ENCODE peak calls at places on chromosome 18, in five cellular contexts. K, N, R, O and V are unnamed samples.

GRCh38 chr18:6743988-6744387 is 14.5 kb downstream of the ARHGAP28 start:
- DNase-seq in K (no peak), N (no peak), R (no peak), O (no peak), V (no peak)

GRCh38 chr18:42187611-42188378 is 232.8 kb downstream of the PIK3C3 start:
- DNase-seq in K (no peak), N (no peak), R (no peak), O (no peak), V (no peak)

GRCh38 chr18:31657823-31658669 is 26.3 kb downstream of the B4GALT6 start:
- DNase-seq in K (no peak), N (no peak), R (no peak), O (no peak), V (no peak)

GRCh38 chr18:12234451-12235190 is 19.5 kb upstream of the CIDEA start:
- DNase-seq in K (no peak), N (no peak), R (no peak), O (no peak), V (no peak)

GRCh38 chr18:323253-323622 is 55.4 kb upstream of the THOC1 start:
- DNase-seq in K (no peak), N (no peak), R (no peak), O (peak), V (no peak)

GRCh38 chr18:10926565-10927194 is 222.7 kb downstream of the PIEZO2 start:
- DNase-seq in K (no peak), N (peak), R (no peak), O (peak), V (no peak)

GRCh38 chr18:74375999-74376398 is 60.4 kb downstream of the C18orf63 start:
- DNase-seq in K (no peak), N (no peak), R (no peak), O (no peak), V (no peak)

GRCh38 chr18:52995875-52996274 is 655.9 kb downstream of the DCC start:
- DNase-seq in K (no peak), N (no peak), R (no peak), O (no peak), V (no peak)

GRCh38 chr18:61993831-61994230 is 101.0 kb upstream of the RNF152 start:
- DNase-seq in K (no peak), N (no peak), R (no peak), O (peak), V (no peak)

GRCh38 chr18:31983020-31983419 is 35.6 kb upstream of the RNF125 start:
- DNase-seq in K (no peak), N (no peak), R (no peak), O (no peak), V (no peak)

GRCh38 chr18:76528477-76529432 is 33.7 kb upstream of the ZNF516 start:
- DNase-seq in K (peak), N (peak), R (peak), O (peak), V (no peak)

GRCh38 chr18:9876867-9877654 is 8.7 kb upstream of the TXNDC2 start:
- DNase-seq in K (peak), N (peak), R (no peak), O (peak), V (peak)

GRCh38 chr18:38406625-38407024 is 841.0 kb upstream of the CELF4 start:
- DNase-seq in K (no peak), N (no peak), R (no peak), O (no peak), V (no peak)

GRCh38 chr18:35444636-35445035 is 53.1 kb downstream of the INO80C start:
- DNase-seq in K (no peak), N (no peak), R (no peak), O (no peak), V (no peak)

GRCh38 chr18:31102020-31102684 is at the start of gene DSC2:
- DNase-seq in K (peak), N (no peak), R (no peak), O (no peak), V (no peak)

GRCh38 chr18:80191907-80192652 is 55.2 kb downstream of the PARD6G start:
- DNase-seq in K (no peak), N (no peak), R (no peak), O (no peak), V (no peak)

GRCh38 chr18:23266717-23267446 is 131.6 kb downstream of the CABLES1 start:
- DNase-seq in K (no peak), N (no peak), R (no peak), O (no peak), V (no peak)

GRCh38 chr18:43271593-43272432 is 5.5 kb downstream of the SYT4 start:
- DNase-seq in K (peak), N (peak), R (peak), O (peak), V (peak)

GRCh38 chr18:59900222-59901128 is 679 bp downstream of the PMAIP1 start:
- DNase-seq in K (peak), N (no peak), R (peak), O (peak), V (no peak)

GRCh38 chr18:58044370-58045264 is 591 bp downstream of the NEDD4L start:
- DNase-seq in K (peak), N (no peak), R (peak), O (peak), V (no peak)

GRCh38 chr18:3245185-3245564 is 2.4 kb upstream of the MYL12A start:
- DNase-seq in K (no peak), N (no peak), R (no peak), O (no peak), V (no peak)
- H3K4me3 ChIP-seq in K (no peak), N (no peak), R (peak), O (peak), V (no peak)

GRCh38 chr18:46425511-46425910 is 231.5 kb downstream of the LOXHD1 start:
- DNase-seq in K (no peak), N (no peak), R (no peak), O (no peak), V (no peak)
- H3K4me3 ChIP-seq in K (no peak), N (no peak), R (no peak), O (no peak), V (no peak)

GRCh38 chr18:44852216-44852615 is 171.5 kb downstream of the SETBP1 start:
- DNase-seq in K (no peak), N (no peak), R (no peak), O (no peak), V (no peak)
- H3K4me3 ChIP-seq in K (no peak), N (no peak), R (no peak), O (no peak), V (no peak)

DNA sequence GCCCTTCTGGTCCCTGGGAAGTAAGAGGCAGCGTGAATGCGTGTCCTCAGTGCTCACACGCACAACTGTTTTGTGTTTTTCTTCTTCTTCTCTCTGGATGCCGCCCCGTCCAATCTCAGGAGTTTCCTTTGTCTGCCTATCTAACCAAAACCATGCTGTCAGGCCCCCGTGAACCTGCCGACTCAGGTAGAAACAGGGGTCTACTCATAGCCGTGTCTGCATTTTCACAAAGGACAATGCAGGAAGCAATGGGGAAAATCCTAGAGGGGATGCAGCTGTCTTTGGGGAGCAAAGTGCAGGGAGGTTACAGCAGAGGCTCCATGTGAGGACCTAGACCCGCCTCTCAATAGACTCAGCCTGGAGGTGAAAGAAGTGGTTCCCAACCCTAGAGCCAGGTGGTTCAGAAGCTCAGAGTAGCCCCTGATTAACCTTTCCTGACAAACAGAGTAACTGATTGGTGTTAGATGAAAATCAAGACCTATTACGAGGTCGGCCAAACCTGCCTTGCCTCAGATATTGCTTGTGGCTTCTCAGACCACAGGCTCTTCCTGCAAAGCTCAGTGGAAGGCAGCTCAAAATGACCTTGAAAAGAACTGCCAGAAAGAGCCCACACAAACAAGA is 49.3 kb downstream of the CD226 start:
- DNase-seq in K (no peak), N (no peak), R (peak), O (no peak), V (no peak)
- H3K4me3 ChIP-seq in K (no peak), N (no peak), R (peak), O (no peak), V (no peak)

GRCh38 chr18:36960038-36960437 is 131.1 kb downstream of the KIAA1328 start:
- DNase-seq in K (no peak), N (no peak), R (no peak), O (no peak), V (no peak)

GRCh38 chr18:36963464-36963863 is 134.5 kb downstream of the KIAA1328 start:
- DNase-seq in K (no peak), N (no peak), R (no peak), O (no peak), V (no peak)
- H3K4me3 ChIP-seq in K (no peak), N (no peak), R (no peak), O (no peak), V (no peak)